ENCODE peak calls at places on chromosomes 2 and 18, in five cellular contexts. Q is brain pericyte, D is upper lobe of right lung, A is endothelial cell, W is NCI-H510A treated with DMSO at 0.1 percent for 48 hours. U is an unnamed sample.

GRCh38 chr2:75570948-75571729 is 10.4 kb upstream of the EVA1A start:
- DNase-seq in A (no peak), W (peak; percentile 44), Q (peak; percentile 60), D (no peak), U (no peak)

GRCh38 chr2:3172265-3172935 is 205.2 kb downstream of the EIPR1 start:
- DNase-seq in A (no peak), D (no peak), W (peak; percentile 81), Q (no peak), U (no peak)

GRCh38 chr2:238513346-238513745 is 86.6 kb downstream of the ASB1 start:
- DNase-seq in A (peak; percentile 66), D (peak; percentile 72), Q (no peak), W (peak; percentile 10), U (no peak)

GRCh38 chr2:8923173-8923572 is 80.3 kb downstream of the MBOAT2 start:
- DNase-seq in W (no peak), Q (no peak), D (no peak), A (no peak), U (no peak)

GRCh38 chr18:8975624-8976023 is 126.9 kb upstream of the NDUFV2 start:
- DNase-seq in D (no peak), Q (no peak), W (no peak), A (no peak), U (no peak)

GRCh38 chr2:138504546-138505239 is 3.1 kb downstream of the SPOPL start:
- DNase-seq in W (no peak), D (no peak), A (no peak), Q (no peak), U (no peak)

GRCh38 chr18:5058768-5059539 is 138.1 kb downstream of the AKAIN1 start:
- DNase-seq in W (no peak), Q (no peak), A (no peak), D (no peak), U (no peak)

GRCh38 chr2:231688616-231689508 is 19.5 kb upstream of the PTMA start:
- DNase-seq in D (no peak), W (no peak), A (no peak), Q (no peak), U (no peak)

GRCh38 chr2:42663828-42664227 is 95.4 kb downstream of the MTA3 start:
- DNase-seq in D (no peak), W (no peak), Q (no peak), A (no peak), U (no peak)

GRCh38 chr2:168686485-168687191 is 115.8 kb upstream of the NOSTRIN start:
- DNase-seq in Q (no peak), D (no peak), W (no peak), A (no peak), U (no peak)

GRCh38 chr2:18722101-18722500 is 132.7 kb upstream of the NT5C1B start:
- DNase-seq in Q (no peak), A (no peak), W (no peak), D (no peak), U (no peak)

GRCh38 chr2:37656512-37657423 is 14.7 kb downstream of the CDC42EP3 start:
- DNase-seq in Q (no peak), A (no peak), D (no peak), W (peak; percentile 47), U (no peak)

GRCh38 chr2:40093036-40093673 is 314.1 kb upstream of the THUMPD2 start:
- DNase-seq in D (no peak), W (no peak), Q (no peak), A (no peak), U (no peak)

GRCh38 chr2:216117566-216117965 is 8.4 kb downstream of the XRCC5 start:
- DNase-seq in W (no peak), A (no peak), D (no peak), Q (no peak), U (no peak)

GRCh38 chr18:53153281-53153680 is 813.3 kb downstream of the DCC start:
- DNase-seq in A (peak; percentile 60), W (no peak), D (no peak), Q (no peak), U (no peak)